ENCODE peak calls at places on chromosomes 7 and 10, in four cellular contexts. R is Caco-2, Y is RWPE2, K is astrocyte. S is an unnamed sample.

GRCh38 chr7:20327047-20327446 is 3.7 kb upstream of the ITGB8 start:
- DNase-seq in R (no peak), Y (no peak), K (peak; percentile 88), S (peak; percentile 56)

GRCh38 chr10:35074266-35074665 is 15.9 kb downstream of the CUL2 start:
- DNase-seq in R (no peak), Y (no peak), K (no peak), S (no peak)

GRCh38 chr7:25359471-25360059 is 131.3 kb upstream of the NPVF start:
- DNase-seq in R (no peak), Y (no peak), K (no peak), S (no peak)

GRCh38 chr10:33859319-33860022 is 525.0 kb upstream of the NRP1 start:
- DNase-seq in R (no peak), Y (no peak), K (no peak), S (no peak)

GRCh38 chr10:64039208-64039607 is 518.0 kb downstream of the REEP3 start:
- DNase-seq in R (no peak), Y (no peak), K (no peak), S (no peak)

GRCh38 chr10:98621630-98622029 is 174.9 kb upstream of the HPS1 start:
- DNase-seq in R (no peak), Y (no peak), K (no peak), S (no peak)

GRCh38 chr10:102274062-102274461 is 28.7 kb downstream of the GBF1 start:
- DNase-seq in R (no peak), Y (no peak), K (no peak), S (no peak)

GRCh38 chr10:60336901-60337630 is 52.6 kb downstream of the ANK3 start:
- DNase-seq in R (no peak), Y (no peak), K (no peak), S (no peak)

GRCh38 chr10:123134915-123135414 is 805 bp upstream of the HMX3 start:
- DNase-seq in R (no peak), Y (no peak), K (no peak), S (no peak)

GRCh38 chr7:76302299-76303056 is at the start of gene HSPB1:
- DNase-seq in R (peak; percentile 86), Y (peak; percentile 87), K (peak; percentile 79), S (peak; percentile 90)

GRCh38 chr10:93599778-93600177 is 1.3 kb downstream of the RBP4 start:
- DNase-seq in R (no peak), Y (no peak), K (no peak), S (no peak)

GRCh38 chr7:41978858-41979257 is 258.2 kb downstream of the GLI3 start:
- DNase-seq in R (no peak), Y (no peak), K (no peak), S (no peak)

GRCh38 chr7:95441042-95441823 is 6.4 kb upstream of the PON2 start:
- DNase-seq in R (peak; percentile 52), Y (no peak), K (peak; percentile 52), S (peak; percentile 52)

GRCh38 chr7:150514748-150515222 is at the start of gene GIMAP7:
- DNase-seq in R (no peak), Y (no peak), K (no peak), S (no peak)

GRCh38 chr7:24894670-24895221 is 85.2 kb downstream of the OSBPL3 start:
- DNase-seq in R (no peak), Y (no peak), K (no peak), S (no peak)

GRCh38 chr10:51667992-51668689 is 31.3 kb downstream of the CSTF2T start:
- DNase-seq in R (no peak), Y (no peak), K (peak; percentile 62), S (peak; percentile 20)

GRCh38 chr10:75592888-75593643 is 161.6 kb downstream of the LRMDA start:
- DNase-seq in R (no peak), Y (no peak), K (no peak), S (no peak)

GRCh38 chr7:84123903-84124573 is 70.6 kb downstream of the SEMA3A start:
- DNase-seq in R (no peak), Y (no peak), K (peak; percentile 81), S (peak; percentile 38)

GRCh38 chr10:98045785-98046389 is 15.5 kb upstream of the CRTAC1 start:
- DNase-seq in R (peak; percentile 60), Y (no peak), K (peak; percentile 26), S (peak; percentile 16)

GRCh38 chr10:477620-478019 is 211.8 kb downstream of the DIP2C start:
- DNase-seq in R (no peak), Y (no peak), K (no peak), S (no peak)

GRCh38 chr10:17793823-17794759 is 15.1 kb upstream of the MRC1 start:
- DNase-seq in R (peak; percentile 69), Y (no peak), K (no peak), S (no peak)

GRCh38 chr10:78518224-78518623 is 484.6 kb downstream of the RPS24 start:
- DNase-seq in R (no peak), Y (peak; percentile 4), K (no peak), S (no peak)

GRCh38 chr7:47392241-47392759 is 189.6 kb downstream of the TNS3 start:
- DNase-seq in R (peak; percentile 8), Y (no peak), K (peak; percentile 98), S (no peak)

GRCh38 chr10:70319183-70319582 is 35.4 kb upstream of the NPFFR1 start:
- DNase-seq in R (no peak), Y (no peak), K (no peak), S (no peak)

GRCh38 chr10:120212275-120212674 is 244.8 kb upstream of the PLPP4 start:
- DNase-seq in R (no peak), Y (no peak), K (no peak), S (no peak)

GRCh38 chr10:58436071-58436470 is 50.9 kb downstream of the TFAM start:
- DNase-seq in R (no peak), Y (peak; percentile 87), K (peak; percentile 50), S (peak; percentile 88)

GRCh38 chr10:131492211-131492610 is 180.7 kb upstream of the TCERG1L start:
- DNase-seq in R (no peak), Y (no peak), K (no peak), S (no peak)

GRCh38 chr10:30358206-30358605 is 9.1 kb upstream of the MTPAP start:
- DNase-seq in R (no peak), Y (no peak), K (no peak), S (no peak)

GRCh38 chr7:141220263-141220662 is 146.4 kb downstream of the TMEM178B start:
- DNase-seq in R (no peak), Y (no peak), K (no peak), S (no peak)

GRCh38 chr10:126013489-126014281 is 117.3 kb downstream of the FANK1 start:
- DNase-seq in R (no peak), Y (no peak), K (peak; percentile 96), S (peak; percentile 48)

GRCh38 chr10:12332572-12333381 is 16.6 kb upstream of the CAMK1D start:
- DNase-seq in R (no peak), Y (no peak), K (peak; percentile 25), S (no peak)

GRCh38 chr7:16055263-16055976 is 365.9 kb downstream of the CRPPA start:
- DNase-seq in R (no peak), Y (no peak), K (no peak), S (no peak)

GRCh38 chr7:81449105-81449504 is 320.7 kb downstream of the HGF start:
- DNase-seq in R (no peak), Y (no peak), K (no peak), S (no peak)

GRCh38 chr10:63256047-63256773 is 123.1 kb downstream of the NRBF2 start:
- DNase-seq in R (no peak), Y (no peak), K (no peak), S (no peak)

GRCh38 chr10:6689036-6689435 is 109.0 kb upstream of the PRKCQ start:
- DNase-seq in R (no peak), Y (no peak), K (peak; percentile 25), S (peak; percentile 32)

GRCh38 chr10:104139221-104139620 is 17.2 kb downstream of the SFR1 start:
- DNase-seq in R (no peak), Y (no peak), K (no peak), S (no peak)

GRCh38 chr7:66348531-66348930 is 143.4 kb downstream of the TPST1 start:
- DNase-seq in R (no peak), Y (no peak), K (no peak), S (no peak)

GRCh38 chr7:66355762-66356161 is 150.6 kb downstream of the TPST1 start:
- DNase-seq in R (peak; percentile 58), Y (peak; percentile 83), K (no peak), S (peak; percentile 78)

GRCh38 chr7:66348959-66349358 is 143.8 kb downstream of the TPST1 start:
- DNase-seq in R (no peak), Y (no peak), K (no peak), S (no peak)

GRCh38 chr7:66353547-66353946 is 148.4 kb downstream of the TPST1 start:
- DNase-seq in R (no peak), Y (peak; percentile 67), K (no peak), S (peak; percentile 94)

GRCh38 chr7:66352071-66352470 is 146.9 kb downstream of the TPST1 start:
- DNase-seq in R (no peak), Y (no peak), K (no peak), S (peak; percentile 59)
- H3K4me1 ChIP-seq in R (peaks cover 19% of the 10 kb centered on the region), Y (peaks cover 46% of the 10 kb centered on the region), K (peaks cover 21% of the 10 kb centered on the region), S (peaks cover 34% of the 10 kb centered on the region)

GRCh38 chr10:80444646-80445319 is 9.3 kb upstream of the TSPAN14 start:
- DNase-seq in R (peak; percentile 63), Y (no peak), K (peak; percentile 57), S (no peak)
- TF ChIP-seq CTCF in R (peak; percentile 91), Y (peak; percentile 90), K (peak; percentile 87), S (no peak)

GRCh38 chr7:135977742-135978066 is 545 bp upstream of the MTPN start:
- DNase-seq in R (no peak), Y (no peak), K (no peak), S (no peak)

GRCh38 chr7:135980665-135981180 is 3.6 kb upstream of the MTPN start:
- DNase-seq in R (no peak), Y (no peak), K (peak; percentile 80), S (peak; percentile 68)

GRCh38 chr7:135981958-135982646 is 4.9 kb upstream of the MTPN start:
- DNase-seq in R (no peak), Y (no peak), K (no peak), S (no peak)

GRCh38 chr7:135978624-135979023 is 1.5 kb upstream of the MTPN start:
- DNase-seq in R (no peak), Y (no peak), K (no peak), S (no peak)

GRCh38 chr7:135979674-135980660 is 2.8 kb upstream of the MTPN start:
- DNase-seq in R (no peak), Y (no peak), K (peak; percentile 67), S (peak; percentile 52)
- H3K4me1 ChIP-seq in R (peaks cover 19% of the 10 kb centered on the region), Y (peaks cover 23% of the 10 kb centered on the region), K (peaks cover 31% of the 10 kb centered on the region), S (peaks cover 13% of the 10 kb centered on the region)

DNA sequence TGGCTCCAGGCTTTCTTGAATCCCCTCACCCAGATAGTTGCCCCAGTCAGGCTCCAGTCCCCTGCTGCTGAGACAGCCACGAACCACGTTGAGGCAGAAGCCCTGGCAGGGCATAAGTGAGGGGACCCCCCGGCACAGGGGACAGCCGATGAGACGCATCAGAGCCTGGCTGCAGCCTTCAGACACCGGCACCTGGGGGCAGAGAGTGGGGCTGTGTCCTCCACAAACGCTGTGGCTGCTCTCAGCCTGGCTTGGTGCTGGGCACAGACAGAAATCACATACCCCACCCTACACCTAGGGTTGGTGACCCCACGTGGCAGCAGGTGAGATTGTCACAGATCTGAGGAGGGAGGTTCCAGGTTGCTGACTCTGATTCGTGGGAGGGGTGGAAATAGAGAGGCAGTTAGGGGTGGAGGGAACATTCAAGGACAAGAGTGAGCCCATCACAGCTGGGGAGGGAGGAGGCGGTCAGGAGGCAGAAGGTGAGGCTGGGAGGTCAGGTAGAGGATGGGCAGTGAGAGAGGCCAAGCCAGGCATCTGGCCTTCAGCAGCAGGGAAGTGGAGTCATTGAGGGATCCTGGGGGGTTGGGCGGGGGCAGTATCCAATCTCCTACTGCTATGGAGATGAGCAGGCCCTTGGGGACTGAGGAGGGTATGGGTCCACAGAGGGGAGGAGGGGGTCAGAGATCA is 3.2 kb downstream of the GPC2 start:
- DNase-seq in R (no peak), Y (no peak), K (no peak), S (no peak)
- TF ChIP-seq CTCF in R (no peak), Y (no peak), K (no peak), S (no peak)

S was measured in foreskin keratinocyte.